ENCODE peak calls at places on chromosomes 16 and 17, in eight cellular contexts. K is psoas muscle; Z is Calu3; V is stimulated activated CD4-positive, alpha-beta T cell treated with anti-CD3 and anti-CD28 coated beads, Interleukin-1b, Interleukin-23, amount 100 ng/mL, for 4 hours; S is activated CD8-positive, alpha-beta T cell treated with anti-CD3 and anti-CD28 coated beads, Interleukin-2, amount 10 ng/mL, durations not matched to agents 7 days and 5 days; F is EH; M is activated effector memory CD4-positive, alpha-beta T cell treated with anti-CD3 and anti-CD28 coated beads, Interleukin-2, amount 50 U/mL, for 16 hours; W is K562. U is an unnamed sample.

GRCh38 chr17:64534187-64534586 is 27.4 kb downstream of the CEP95 start:
- DNase-seq in K (no peak), Z (peak; percentile 11), V (no peak), S (no peak), F (peak; percentile 31), M (no peak), W (peak; percentile 20), U (no peak)

GRCh38 chr17:75619506-75620431 is 13.5 kb upstream of the SMIM5 start:
- DNase-seq in K (no peak), Z (peak; percentile 76), V (peak; percentile 15), S (peak; percentile 47), F (peak; percentile 48), M (no peak), W (peak; percentile 81), U (peak; percentile 71)

GRCh38 chr17:3845361-3845753 is 689 bp downstream of the NCBP3 start:
- DNase-seq in K (no peak), Z (no peak), V (peak; percentile 17), S (peak; percentile 68), F (peak; percentile 37), M (peak; percentile 76), W (no peak), U (peak; percentile 50)

GRCh38 chr17:48068491-48068961 is 20.4 kb downstream of the NFE2L1 start:
- DNase-seq in K (no peak), Z (peak; percentile 43), V (no peak), S (no peak), F (peak; percentile 83), M (no peak), W (peak; percentile 50), U (peak; percentile 70)

GRCh38 chr16:57534337-57534880 is 2.0 kb downstream of the CCDC102A start:
- DNase-seq in K (no peak), Z (no peak), V (no peak), S (no peak), F (no peak), M (no peak), W (no peak), U (no peak)

GRCh38 chr16:52747196-52747595 is 200.3 kb upstream of the TOX3 start:
- DNase-seq in K (no peak), Z (no peak), V (no peak), S (no peak), F (no peak), M (no peak), W (no peak), U (no peak)

GRCh38 chr16:4891886-4892216 is 44.6 kb downstream of the UBN1 start:
- DNase-seq in K (no peak), Z (no peak), V (no peak), S (no peak), F (peak; percentile 15), M (no peak), W (no peak), U (no peak)

GRCh38 chr16:74627506-74628220 is 20.7 kb upstream of the GLG1 start:
- DNase-seq in K (no peak), Z (no peak), V (no peak), S (no peak), F (peak; percentile 51), M (no peak), W (no peak), U (no peak)

GRCh38 chr16:75947626-75948239 is 221.4 kb upstream of the CPHXL start:
- DNase-seq in K (no peak), Z (no peak), V (no peak), S (no peak), F (no peak), M (no peak), W (no peak), U (no peak)

GRCh38 chr16:49822649-49823370 is 33.1 kb downstream of the ZNF423 start:
- DNase-seq in K (peak; percentile 64), Z (no peak), V (no peak), S (no peak), F (no peak), M (no peak), W (no peak), U (no peak)

GRCh38 chr17:14119546-14119945 is 50.2 kb downstream of the COX10 start:
- DNase-seq in K (no peak), Z (no peak), V (no peak), S (no peak), F (no peak), M (no peak), W (no peak), U (no peak)

GRCh38 chr16:84212154-84212553 is 21.2 kb downstream of the ADAD2 start:
- DNase-seq in K (no peak), Z (no peak), V (no peak), S (no peak), F (no peak), M (no peak), W (no peak), U (no peak)

GRCh38 chr17:50050431-50051032 is 5.4 kb upstream of the ITGA3 start:
- DNase-seq in K (no peak), Z (no peak), V (no peak), S (no peak), F (no peak), M (no peak), W (no peak), U (no peak)

GRCh38 chr17:42989146-42989545 is 8.8 kb downstream of the RUNDC1 start:
- DNase-seq in K (no peak), Z (no peak), V (no peak), S (no peak), F (peak; percentile 70), M (peak; percentile 21), W (no peak), U (peak; percentile 34)

GRCh38 chr17:28551421-28552186 is 820 bp downstream of the UNC119 start:
- DNase-seq in K (no peak), Z (no peak), V (no peak), S (no peak), F (peak; percentile 43), M (no peak), W (no peak), U (peak; percentile 35)

GRCh38 chr17:2809337-2809736 is 13.1 kb downstream of the RAP1GAP2 start:
- DNase-seq in K (no peak), Z (no peak), V (no peak), S (no peak), F (no peak), M (no peak), W (no peak), U (no peak)

GRCh38 chr16:85089485-85089884 is 22.8 kb downstream of the CIBAR2 start:
- DNase-seq in K (no peak), Z (no peak), V (no peak), S (no peak), F (peak; percentile 47), M (no peak), W (no peak), U (no peak)

GRCh38 chr17:40548491-40548981 is 16.7 kb downstream of the CCR7 start:
- DNase-seq in K (no peak), Z (no peak), V (no peak), S (peak; percentile 19), F (no peak), M (peak; percentile 45), W (no peak), U (no peak)

GRCh38 chr17:30905742-30906100 is 317 bp downstream of the TEFM start:
- DNase-seq in K (no peak), Z (no peak), V (no peak), S (no peak), F (no peak), M (peak; percentile 66), W (peak; percentile 38), U (peak; percentile 39)

GRCh38 chr16:53689636-53690035 is 14.0 kb downstream of the RPGRIP1L start:
- DNase-seq in K (no peak), Z (no peak), V (no peak), S (no peak), F (no peak), M (no peak), W (no peak), U (peak; percentile 39)

GRCh38 chr16:67268136-67268579 is 11.2 kb upstream of the PLEKHG4 start:
- DNase-seq in K (peak; percentile 66), Z (peak; percentile 73), V (no peak), S (no peak), F (peak; percentile 96), M (no peak), W (peak; percentile 72), U (peak; percentile 97)

GRCh38 chr17:76687278-76688164 is 23.2 kb downstream of the MXRA7 start:
- DNase-seq in K (peak; percentile 76), Z (no peak), V (no peak), S (no peak), F (no peak), M (no peak), W (no peak), U (no peak)

GRCh38 chr17:66747561-66748275 is 87.2 kb upstream of the CACNG5 start:
- DNase-seq in K (no peak), Z (no peak), V (no peak), S (no peak), F (peak; percentile 59), M (no peak), W (no peak), U (peak; percentile 93)

GRCh38 chr16:89360760-89361435 is 129.5 kb downstream of the ANKRD11 start:
- DNase-seq in K (no peak), Z (no peak), V (peak; percentile 53), S (peak; percentile 93), F (no peak), M (peak; percentile 89), W (no peak), U (no peak)

GRCh38 chr16:55563797-55564196 is 2.7 kb upstream of the CAPNS2 start:
- DNase-seq in K (no peak), Z (no peak), V (no peak), S (no peak), F (peak; percentile 47), M (no peak), W (no peak), U (peak; percentile 24)

GRCh38 chr17:78223061-78223460 is 8.4 kb upstream of the TMEM235 start:
- DNase-seq in K (no peak), Z (no peak), V (no peak), S (no peak), F (no peak), M (no peak), W (no peak), U (no peak)

GRCh38 chr17:47915667-47916242 is 19.7 kb downstream of the SP2 start:
- DNase-seq in K (peak; percentile 41), Z (no peak), V (no peak), S (no peak), F (no peak), M (no peak), W (no peak), U (no peak)

GRCh38 chr16:9503251-9503986 is 412.0 kb downstream of the HAPSTR1 start:
- DNase-seq in K (no peak), Z (no peak), V (no peak), S (no peak), F (no peak), M (no peak), W (no peak), U (no peak)

GRCh38 chr16:13919330-13919682 is 648 bp upstream of the ERCC4 start:
- DNase-seq in K (no peak), Z (peak; percentile 40), V (no peak), S (no peak), F (peak; percentile 54), M (no peak), W (peak; percentile 57), U (peak; percentile 72)

GRCh38 chr17:31291820-31292219 is 5.2 kb downstream of the OMG start:
- DNase-seq in K (no peak), Z (no peak), V (no peak), S (no peak), F (peak; percentile 73), M (no peak), W (no peak), U (no peak)

GRCh38 chr17:42937712-42938596 is 26.3 kb downstream of the AARSD1 start:
- DNase-seq in K (peak; percentile 17), Z (peak; percentile 69), V (no peak), S (peak; percentile 45), F (peak; percentile 69), M (no peak), W (peak; percentile 54), U (peak; percentile 82)

GRCh38 chr17:15266325-15266950 is 1.3 kb upstream of the PMP22 start:
- DNase-seq in K (no peak), Z (no peak), V (no peak), S (no peak), F (no peak), M (no peak), W (no peak), U (no peak)

GRCh38 chr17:74763565-74764387 is 12.4 kb downstream of the NAT9 start:
- DNase-seq in K (no peak), Z (no peak), V (no peak), S (no peak), F (no peak), M (no peak), W (no peak), U (no peak)

U was measured in ELR.